ENCODE peak calls at places on chromosomes 16 and 17, in nine cellular contexts. Z is activated effector memory CD4-positive, alpha-beta T cell treated with Interleukin-2 at 50 U/mL for 16 hours; O is memory B cell; F is LNCaP clone FGC; K is Right ventricle myocardium superior; R is fibroblast of mammary gland; N is kidney tubule cell; Y is stimulated activated CD8-positive, alpha-beta memory T cell treated with anti-CD3 and anti-CD28 coated beads, Interleukin-2, amount 100 ng/mL, for 48 hours; A is stimulated activated CD4-positive, alpha-beta T cell treated with anti-CD3 and anti-CD28 coated beads, Interleukin-4, amount 100 ng/mL, for 24 hours. Q is an unnamed sample.

GRCh38 chr16:83581082-83581481 is 226.7 kb upstream of the HSBP1 start:
- DNase-seq in F (no peak), N (peak), O (no peak), Z (no peak), Y (no peak), R (no peak), A (no peak), K (no peak), Q (no peak)

GRCh38 chr17:60560860-60561257 is 34.8 kb upstream of the APPBP2 start:
- DNase-seq in R (no peak), Y (no peak), Z (no peak), A (no peak), K (no peak), F (no peak), N (no peak), O (no peak), Q (no peak)

GRCh38 chr16:86363057-86363490 is 147.3 kb upstream of the FOXF1 start:
- DNase-seq in Z (no peak), K (no peak), A (no peak), O (no peak), F (no peak), Y (no peak), N (no peak), R (peak), Q (no peak)

GRCh38 chr16:80208015-80208414 is 332.8 kb upstream of the DYNLRB2 start:
- DNase-seq in F (peak), Z (no peak), A (no peak), R (no peak), N (no peak), Y (no peak), O (no peak), K (no peak), Q (no peak)

GRCh38 chr17:58278661-58279015 is 2.1 kb downstream of the MPO start:
- DNase-seq in N (peak), R (peak), A (no peak), Z (no peak), F (no peak), O (no peak), Y (no peak), K (peak), Q (no peak)

GRCh38 chr17:7782237-7782636 is 51.8 kb upstream of the KDM6B start:
- DNase-seq in Y (no peak), K (no peak), R (peak), A (no peak), N (peak), F (no peak), Z (no peak), O (no peak), Q (no peak)

GRCh38 chr16:83315271-83315670 is 492.5 kb upstream of the HSBP1 start:
- DNase-seq in Z (no peak), F (no peak), R (peak), K (no peak), A (no peak), Y (no peak), N (no peak), O (no peak), Q (no peak)

GRCh38 chr17:50946891-50947843 is 81.0 kb upstream of the TOB1 start:
- DNase-seq in K (peak), O (no peak), Z (no peak), R (no peak), N (peak), A (no peak), F (no peak), Y (no peak), Q (no peak)

GRCh38 chr16:75062944-75063444 is 53.6 kb downstream of the LDHD start:
- DNase-seq in F (no peak), Y (no peak), O (no peak), N (no peak), R (no peak), K (no peak), A (no peak), Z (no peak), Q (no peak)

GRCh38 chr17:6823011-6823442 is 8.5 kb downstream of the TEKT1 start:
- DNase-seq in F (no peak), N (peak), K (no peak), A (no peak), R (peak), O (no peak), Z (no peak), Y (no peak), Q (no peak)

GRCh38 chr16:51326131-51326856 is 175.2 kb upstream of the SALL1 start:
- DNase-seq in N (no peak), R (peak), Y (no peak), A (no peak), Z (no peak), K (no peak), F (no peak), O (no peak), Q (no peak)

GRCh38 chr16:2328428-2328827 is 12.1 kb downstream of the ABCA3 start:
- DNase-seq in K (no peak), F (no peak), R (no peak), Z (no peak), N (no peak), O (no peak), A (no peak), Y (no peak), Q (no peak)

Q was measured in naive B cell.